ENCODE peak calls at places on chromosomes 4 and X, in seven cellular contexts. One of them, this sample, is unnamed.

GRCh38 chr4:55663145-55663544 is 27.0 kb upstream of the NMU start:
- DNase-seq in H1: no peak
- DNase-seq in trophoblast cell: no peak
- DNase-seq in H9: no peak
- DNase-seq in neuronal stem cell: no peak
- DNase-seq in mesendoderm: no peak
- DNase-seq in mesenchymal stem cell: no peak
- DNase-seq in this sample: no peak

GRCh38 chr4:11297627-11298026 is 131.1 kb downstream of the HS3ST1 start:
- DNase-seq in H1: no peak
- DNase-seq in trophoblast cell: no peak
- DNase-seq in H9: no peak
- DNase-seq in neuronal stem cell: no peak
- DNase-seq in mesendoderm: no peak
- DNase-seq in mesenchymal stem cell: no peak
- DNase-seq in this sample: no peak

GRCh38 chrX:18927558-18927957 is 56.4 kb downstream of the PHKA2 start:
- DNase-seq in H1: no peak
- DNase-seq in trophoblast cell: no peak
- DNase-seq in H9: no peak
- DNase-seq in neuronal stem cell: no peak
- DNase-seq in mesendoderm: no peak
- DNase-seq in mesenchymal stem cell: no peak
- DNase-seq in this sample: no peak

GRCh38 chr4:107721436-107722090 is 1.5 kb upstream of the PAPSS1 start:
- DNase-seq in H1: peak
- DNase-seq in trophoblast cell: peak
- DNase-seq in H9: peak
- DNase-seq in neuronal stem cell: no peak
- DNase-seq in mesendoderm: peak
- DNase-seq in mesenchymal stem cell: no peak
- DNase-seq in this sample: no peak

GRCh38 chr4:101346562-101347266 is 612 bp downstream of the PPP3CA start:
- DNase-seq in H1: no peak
- DNase-seq in trophoblast cell: peak
- DNase-seq in H9: peak
- DNase-seq in neuronal stem cell: peak
- DNase-seq in mesendoderm: peak
- DNase-seq in mesenchymal stem cell: peak
- DNase-seq in this sample: peak

GRCh38 chrX:129359269-129359668 is 164.0 kb downstream of the SMARCA1 start:
- DNase-seq in H1: no peak
- DNase-seq in trophoblast cell: no peak
- DNase-seq in H9: no peak
- DNase-seq in neuronal stem cell: no peak
- DNase-seq in mesendoderm: no peak
- DNase-seq in mesenchymal stem cell: peak
- DNase-seq in this sample: peak

GRCh38 chr4:105147226-105148151 is 813 bp downstream of the TET2 start:
- DNase-seq in H1: no peak
- DNase-seq in trophoblast cell: peak
- DNase-seq in H9: peak
- DNase-seq in neuronal stem cell: peak
- DNase-seq in mesendoderm: peak
- DNase-seq in mesenchymal stem cell: peak
- DNase-seq in this sample: peak

GRCh38 chrX:11423362-11423818 is 130.2 kb downstream of the AMELX start:
- DNase-seq in H1: no peak
- DNase-seq in trophoblast cell: no peak
- DNase-seq in H9: no peak
- DNase-seq in neuronal stem cell: no peak
- DNase-seq in mesendoderm: peak
- DNase-seq in mesenchymal stem cell: peak
- DNase-seq in this sample: peak

GRCh38 chr4:89253935-89254334 is 53.7 kb downstream of the GPRIN3 start:
- DNase-seq in H1: no peak
- DNase-seq in trophoblast cell: no peak
- DNase-seq in H9: no peak
- DNase-seq in neuronal stem cell: no peak
- DNase-seq in mesendoderm: no peak
- DNase-seq in mesenchymal stem cell: no peak
- DNase-seq in this sample: no peak
- H2BK5ac ChIP-seq in H1: no peak
- H2BK5ac ChIP-seq in trophoblast cell: no peak
- H2BK5ac ChIP-seq in H9: no peak
- H2BK5ac ChIP-seq in neuronal stem cell: no peak
- H2BK5ac ChIP-seq in mesendoderm: no peak
- H2BK5ac ChIP-seq in mesenchymal stem cell: no peak
- H2BK5ac ChIP-seq in this sample: no peak

GRCh38 chr4:22356996-22357596 is 158.8 kb downstream of the ADGRA3 start:
- DNase-seq in H1: no peak
- DNase-seq in trophoblast cell: peak
- DNase-seq in H9: no peak
- DNase-seq in neuronal stem cell: no peak
- DNase-seq in mesendoderm: peak
- DNase-seq in mesenchymal stem cell: peak
- DNase-seq in this sample: peak
- H2BK5ac ChIP-seq in H1: no peak
- H2BK5ac ChIP-seq in trophoblast cell: no peak
- H2BK5ac ChIP-seq in H9: no peak
- H2BK5ac ChIP-seq in neuronal stem cell: no peak
- H2BK5ac ChIP-seq in mesendoderm: no peak
- H2BK5ac ChIP-seq in mesenchymal stem cell: no peak
- H2BK5ac ChIP-seq in this sample: no peak

DNA sequence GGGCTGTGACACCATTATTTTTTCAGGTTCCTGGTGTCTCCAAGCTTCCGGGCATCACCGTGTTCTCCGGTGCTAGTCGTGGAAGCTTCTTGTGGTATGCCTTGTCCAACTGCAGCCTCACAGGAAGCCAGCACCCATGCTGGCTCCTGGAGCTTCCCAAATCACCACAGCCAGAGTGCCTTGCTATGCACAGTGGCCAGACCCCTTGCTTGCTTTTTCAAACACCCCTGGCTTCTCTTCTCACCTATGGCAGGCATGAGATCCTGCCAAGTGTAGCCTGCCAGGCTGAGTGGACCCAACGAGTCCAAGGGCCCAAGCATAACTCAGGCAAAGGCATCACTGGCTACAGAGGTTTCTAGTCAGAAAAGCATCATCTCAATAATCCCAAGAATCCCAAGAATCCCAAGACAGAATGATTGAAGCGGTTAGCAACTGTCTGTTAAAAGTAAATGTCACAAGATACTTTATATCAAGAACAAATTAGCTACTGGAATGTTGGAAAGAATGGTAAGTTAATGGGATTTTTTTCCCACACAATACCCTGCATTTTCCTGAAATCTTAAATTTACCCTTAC is 1522.9 kb downstream of the PCDH18 start:
- DNase-seq in H1: no peak
- DNase-seq in trophoblast cell: no peak
- DNase-seq in H9: no peak
- DNase-seq in neuronal stem cell: no peak
- DNase-seq in mesendoderm: peak
- DNase-seq in mesenchymal stem cell: no peak
- DNase-seq in this sample: no peak
- H2BK5ac ChIP-seq in H1: no peak
- H2BK5ac ChIP-seq in trophoblast cell: no peak
- H2BK5ac ChIP-seq in H9: no peak
- H2BK5ac ChIP-seq in neuronal stem cell: no peak
- H2BK5ac ChIP-seq in mesendoderm: no peak
- H2BK5ac ChIP-seq in mesenchymal stem cell: no peak
- H2BK5ac ChIP-seq in this sample: no peak

GRCh38 chrX:13119386-13119785 is 75.0 kb upstream of the FAM9C start:
- DNase-seq in H1: no peak
- DNase-seq in trophoblast cell: peak
- DNase-seq in H9: no peak
- DNase-seq in neuronal stem cell: no peak
- DNase-seq in mesendoderm: no peak
- DNase-seq in mesenchymal stem cell: peak
- DNase-seq in this sample: peak
- H2BK5ac ChIP-seq in H1: no peak
- H2BK5ac ChIP-seq in trophoblast cell: no peak
- H2BK5ac ChIP-seq in H9: no peak
- H2BK5ac ChIP-seq in neuronal stem cell: no peak
- H2BK5ac ChIP-seq in mesendoderm: no peak
- H2BK5ac ChIP-seq in mesenchymal stem cell: no peak
- H2BK5ac ChIP-seq in this sample: peak

GRCh38 chr4:96150501-96150900 is 310.6 kb downstream of the PDHA2 start:
- DNase-seq in H1: no peak
- DNase-seq in trophoblast cell: no peak
- DNase-seq in H9: no peak
- DNase-seq in neuronal stem cell: no peak
- DNase-seq in mesendoderm: no peak
- DNase-seq in mesenchymal stem cell: peak
- DNase-seq in this sample: no peak

GRCh38 chr4:96149911-96150310 is 310.0 kb downstream of the PDHA2 start:
- DNase-seq in H1: no peak
- DNase-seq in trophoblast cell: no peak
- DNase-seq in H9: no peak
- DNase-seq in neuronal stem cell: no peak
- DNase-seq in mesendoderm: no peak
- DNase-seq in mesenchymal stem cell: peak
- DNase-seq in this sample: no peak

GRCh38 chr4:96152824-96153223 is 312.9 kb downstream of the PDHA2 start:
- DNase-seq in H1: no peak
- DNase-seq in trophoblast cell: no peak
- DNase-seq in H9: no peak
- DNase-seq in neuronal stem cell: no peak
- DNase-seq in mesendoderm: no peak
- DNase-seq in mesenchymal stem cell: no peak
- DNase-seq in this sample: no peak

DNA sequence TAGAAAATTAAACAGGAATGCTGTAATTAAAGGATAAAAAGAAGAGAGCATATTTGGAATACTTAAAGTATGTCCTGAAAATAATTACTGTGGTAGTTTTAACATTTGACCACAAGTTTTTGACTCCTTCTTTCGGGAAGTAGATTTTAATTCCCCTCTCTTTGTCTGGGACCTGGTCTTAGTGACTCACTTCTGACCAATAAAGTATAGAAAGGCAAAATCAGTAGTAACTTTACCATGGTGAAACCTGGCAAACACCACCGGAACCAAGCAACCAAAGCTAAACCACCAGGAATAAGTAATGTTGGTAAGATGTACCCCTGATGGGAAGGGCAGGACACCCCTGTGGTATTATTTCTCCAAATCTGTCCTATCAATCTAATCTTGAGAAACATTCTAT is 314.8 kb downstream of the PDHA2 start:
- DNase-seq in H1: no peak
- DNase-seq in trophoblast cell: no peak
- DNase-seq in H9: no peak
- DNase-seq in neuronal stem cell: no peak
- DNase-seq in mesendoderm: no peak
- DNase-seq in mesenchymal stem cell: no peak
- DNase-seq in this sample: no peak
- H2BK5ac ChIP-seq in H1: no peak
- H2BK5ac ChIP-seq in trophoblast cell: no peak
- H2BK5ac ChIP-seq in H9: no peak
- H2BK5ac ChIP-seq in neuronal stem cell: no peak
- H2BK5ac ChIP-seq in mesendoderm: no peak
- H2BK5ac ChIP-seq in mesenchymal stem cell: no peak
- H2BK5ac ChIP-seq in this sample: no peak

GRCh38 chr4:1841886-1842210 is 14.1 kb downstream of the LETM1 start:
- DNase-seq in H1: no peak
- DNase-seq in trophoblast cell: no peak
- DNase-seq in H9: no peak
- DNase-seq in neuronal stem cell: no peak
- DNase-seq in mesendoderm: no peak
- DNase-seq in mesenchymal stem cell: no peak
- DNase-seq in this sample: no peak

GRCh38 chr4:1842993-1843448 is 12.9 kb downstream of the LETM1 start:
- DNase-seq in H1: no peak
- DNase-seq in trophoblast cell: peak
- DNase-seq in H9: no peak
- DNase-seq in neuronal stem cell: no peak
- DNase-seq in mesendoderm: no peak
- DNase-seq in mesenchymal stem cell: peak
- DNase-seq in this sample: peak

GRCh38 chr4:1841201-1841885 is 14.6 kb downstream of the LETM1 start:
- DNase-seq in H1: no peak
- DNase-seq in trophoblast cell: no peak
- DNase-seq in H9: no peak
- DNase-seq in neuronal stem cell: no peak
- DNase-seq in mesendoderm: no peak
- DNase-seq in mesenchymal stem cell: no peak
- DNase-seq in this sample: no peak

GRCh38 chr4:1842339-1842895 is 13.5 kb downstream of the LETM1 start:
- DNase-seq in H1: no peak
- DNase-seq in trophoblast cell: no peak
- DNase-seq in H9: peak
- DNase-seq in neuronal stem cell: no peak
- DNase-seq in mesendoderm: no peak
- DNase-seq in mesenchymal stem cell: no peak
- DNase-seq in this sample: no peak

GRCh38 chr4:1843852-1844251 is 12.1 kb downstream of the LETM1 start:
- DNase-seq in H1: no peak
- DNase-seq in trophoblast cell: no peak
- DNase-seq in H9: no peak
- DNase-seq in neuronal stem cell: no peak
- DNase-seq in mesendoderm: no peak
- DNase-seq in mesenchymal stem cell: no peak
- DNase-seq in this sample: no peak
- H2BK5ac ChIP-seq in H1: no peak
- H2BK5ac ChIP-seq in trophoblast cell: no peak
- H2BK5ac ChIP-seq in H9: no peak
- H2BK5ac ChIP-seq in neuronal stem cell: no peak
- H2BK5ac ChIP-seq in mesendoderm: no peak
- H2BK5ac ChIP-seq in mesenchymal stem cell: no peak
- H2BK5ac ChIP-seq in this sample: no peak

DNA sequence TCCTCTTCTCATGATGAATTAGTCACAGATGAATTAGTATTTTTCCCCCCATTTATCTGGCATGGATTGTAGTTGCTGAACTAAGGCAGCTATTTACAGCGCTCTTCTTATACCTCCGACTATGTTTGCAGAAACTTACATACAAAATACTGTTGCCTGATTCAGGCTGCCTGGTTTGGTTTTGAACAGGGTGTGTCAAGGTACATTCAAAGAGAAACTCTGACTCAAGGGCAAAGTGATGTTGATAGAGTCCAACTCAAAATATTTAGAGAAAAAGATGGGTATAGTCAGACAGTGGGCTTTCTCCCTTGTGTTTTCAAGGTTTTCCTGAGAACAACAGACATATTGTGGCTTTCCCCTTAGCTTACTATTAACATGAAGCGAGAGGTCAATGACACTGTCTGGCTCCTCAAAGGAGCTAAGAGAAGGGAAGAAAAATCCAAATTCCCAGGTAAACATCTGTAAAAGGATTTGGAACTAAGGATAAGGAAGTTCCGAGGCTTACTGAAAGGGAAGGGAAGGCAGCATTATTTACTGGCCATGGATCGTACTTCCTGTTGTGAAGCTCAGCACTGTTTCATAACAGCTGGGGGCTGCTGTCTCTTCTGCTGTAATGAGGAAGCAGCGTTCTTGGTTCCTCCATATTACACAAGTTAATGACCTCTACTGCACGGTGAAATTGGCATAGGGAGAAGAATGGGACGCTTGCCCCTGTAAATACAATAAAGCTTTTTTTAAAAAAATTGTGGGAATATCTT is 30.9 kb downstream of the FAM9C start:
- DNase-seq in H1: no peak
- DNase-seq in trophoblast cell: peak
- DNase-seq in H9: no peak
- DNase-seq in neuronal stem cell: no peak
- DNase-seq in mesendoderm: peak
- DNase-seq in mesenchymal stem cell: peak
- DNase-seq in this sample: no peak
- H2BK5ac ChIP-seq in H1: no peak
- H2BK5ac ChIP-seq in trophoblast cell: no peak
- H2BK5ac ChIP-seq in H9: no peak
- H2BK5ac ChIP-seq in neuronal stem cell: no peak
- H2BK5ac ChIP-seq in mesendoderm: peak
- H2BK5ac ChIP-seq in mesenchymal stem cell: no peak
- H2BK5ac ChIP-seq in this sample: no peak

GRCh38 chr4:144899393-144899792 is 198.6 kb downstream of the ANAPC10 start:
- DNase-seq in H1: no peak
- DNase-seq in trophoblast cell: no peak
- DNase-seq in H9: no peak
- DNase-seq in neuronal stem cell: no peak
- DNase-seq in mesendoderm: no peak
- DNase-seq in mesenchymal stem cell: no peak
- DNase-seq in this sample: no peak
- H2BK5ac ChIP-seq in H1: no peak
- H2BK5ac ChIP-seq in trophoblast cell: no peak
- H2BK5ac ChIP-seq in H9: no peak
- H2BK5ac ChIP-seq in neuronal stem cell: no peak
- H2BK5ac ChIP-seq in mesendoderm: no peak
- H2BK5ac ChIP-seq in mesenchymal stem cell: no peak
- H2BK5ac ChIP-seq in this sample: no peak

This sample was measured in IMR-90.